ENCODE peak calls at places on chromosomes 5 and 9, in ten cellular contexts. O is tibial nerve, P is ovary, C is transverse colon, M is GM12892, A is GM12878, X is uterus, Q is NB4, U is suprapubic skin, E is sigmoid colon. Z is an unnamed sample.

GRCh38 chr9:82531795-82532194 is 531.1 kb downstream of the RASEF start:
- DNase-seq in O (no peak), P (no peak), C (no peak), M (no peak), A (no peak), X (no peak), Q (no peak), U (no peak), E (no peak), Z (no peak)

GRCh38 chr5:128538249-128539037 is 398 bp upstream of the FBN2 start:
- DNase-seq in O (peak; percentile 27), P (peak; percentile 43), C (peak; percentile 37), M (no peak), A (no peak), X (peak; percentile 46), Q (peak; percentile 86), U (peak; percentile 72), E (peak; percentile 73), Z (no peak)

GRCh38 chr9:101311759-101312420 is 72.9 kb downstream of the BAAT start:
- DNase-seq in O (no peak), P (no peak), C (no peak), M (no peak), A (peak; percentile 23), X (no peak), Q (peak; percentile 80), U (no peak), E (no peak), Z (peak; percentile 88)

GRCh38 chr9:122941560-122942234 is 877 bp downstream of the RABGAP1 start:
- DNase-seq in O (no peak), P (no peak), C (no peak), M (no peak), A (no peak), X (no peak), Q (peak; percentile 36), U (no peak), E (peak; percentile 52), Z (peak; percentile 75)

GRCh38 chr5:148740966-148741742 is 85.3 kb upstream of the ADRB2 start:
- DNase-seq in O (no peak), P (no peak), C (no peak), M (no peak), A (no peak), X (no peak), Q (peak; percentile 81), U (no peak), E (peak; percentile 63), Z (peak; percentile 42)

GRCh38 chr5:57468481-57469165 is 14.0 kb downstream of the ACTBL2 start:
- DNase-seq in O (no peak), P (no peak), C (no peak), M (no peak), A (no peak), X (no peak), Q (no peak), U (no peak), E (no peak), Z (no peak)

GRCh38 chr5:150044334-150044681 is 42.0 kb downstream of the CSF1R start:
- DNase-seq in O (no peak), P (no peak), C (no peak), M (no peak), A (no peak), X (no peak), Q (no peak), U (no peak), E (no peak), Z (peak; percentile 28)

GRCh38 chr5:173474881-173475287 is 141.6 kb downstream of the BOD1 start:
- DNase-seq in O (no peak), P (no peak), C (no peak), M (no peak), A (no peak), X (no peak), Q (no peak), U (no peak), E (no peak), Z (no peak)

GRCh38 chr5:108196276-108196675 is 185.6 kb downstream of the FBXL17 start:
- DNase-seq in O (no peak), P (no peak), C (no peak), M (no peak), A (no peak), X (no peak), Q (no peak), U (no peak), E (no peak), Z (no peak)

GRCh38 chr5:55925181-55925580 is 69.6 kb downstream of the IL6ST start:
- DNase-seq in O (no peak), P (no peak), C (no peak), M (no peak), A (no peak), X (no peak), Q (no peak), U (no peak), E (no peak), Z (no peak)

GRCh38 chr9:106560540-106560939 is 302.4 kb upstream of the ZNF462 start:
- DNase-seq in O (no peak), P (no peak), C (no peak), M (no peak), A (no peak), X (no peak), Q (peak; percentile 6), U (no peak), E (no peak), Z (no peak)

GRCh38 chr5:150409638-150410523 is 2.8 kb downstream of the CD74 start:
- DNase-seq in O (peak; percentile 52), P (peak; percentile 77), C (peak; percentile 84), M (no peak), A (peak; percentile 84), X (peak; percentile 74), Q (peak; percentile 85), U (no peak), E (peak; percentile 91), Z (peak; percentile 67)

GRCh38 chr5:10834695-10835094 is 73.7 kb upstream of the DAP start:
- DNase-seq in O (no peak), P (no peak), C (no peak), M (no peak), A (no peak), X (no peak), Q (no peak), U (no peak), E (no peak), Z (no peak)

GRCh38 chr5:10832987-10833386 is 72.0 kb upstream of the DAP start:
- DNase-seq in O (no peak), P (no peak), C (no peak), M (no peak), A (no peak), X (no peak), Q (no peak), U (no peak), E (no peak), Z (no peak)

GRCh38 chr5:10832421-10832820 is 71.4 kb upstream of the DAP start:
- DNase-seq in O (no peak), P (no peak), C (no peak), M (no peak), A (no peak), X (no peak), Q (no peak), U (no peak), E (no peak), Z (no peak)

GRCh38 chr5:10828241-10828640 is 67.2 kb upstream of the DAP start:
- DNase-seq in O (no peak), P (no peak), C (no peak), M (no peak), A (no peak), X (no peak), Q (no peak), U (no peak), E (no peak), Z (no peak)

DNA sequence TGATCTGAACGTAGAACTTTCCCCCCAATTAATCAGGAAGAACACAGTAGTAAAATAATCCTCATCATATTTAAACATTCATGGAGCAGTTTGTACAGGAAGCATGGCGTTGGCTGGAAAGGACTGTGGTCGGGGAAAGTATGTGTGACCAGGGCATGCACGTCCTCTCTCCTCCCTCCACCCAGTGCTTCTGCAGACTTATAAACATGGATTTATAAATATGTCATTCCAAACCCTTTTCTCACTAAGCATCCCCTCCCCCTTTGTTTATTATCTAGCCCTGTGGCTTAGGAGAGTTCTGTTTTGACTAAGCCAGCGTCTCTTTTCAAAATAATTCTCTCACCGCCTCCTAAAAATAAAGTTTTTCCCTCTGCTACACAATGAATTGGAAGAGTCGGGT is 70.4 kb upstream of the DAP start:
- DNase-seq in O (no peak), P (no peak), C (no peak), M (no peak), A (no peak), X (no peak), Q (no peak), U (no peak), E (no peak), Z (no peak)
- TF ChIP-seq POLR2A in O (no peak), P (no peak), C (no peak), M (no peak), A (no peak), X (no peak), Q (no peak), U (no peak), E (no peak), Z (no peak)

GRCh38 chr5:113513384-113514262 is at the start of gene YTHDC2:
- DNase-seq in O (peak; percentile 74), P (peak; percentile 93), C (peak; percentile 88), M (peak; percentile 51), A (peak; percentile 42), X (peak; percentile 87), Q (peak; percentile 90), U (peak; percentile 90), E (peak; percentile 92), Z (peak; percentile 92)
- TF ChIP-seq POLR2A in O (no peak), P (peak; percentile 66), C (peak; percentile 71), M (peak; percentile 93), A (peak; percentile 98), X (peak; percentile 64), Q (peak; percentile 73), U (peak; percentile 85), E (peak; percentile 44), Z (peak; percentile 91)

GRCh38 chr9:124297553-124297905 is 39.8 kb downstream of the NEK6 start:
- DNase-seq in O (peak; percentile 63), P (peak; percentile 84), C (peak; percentile 36), M (no peak), A (no peak), X (peak; percentile 64), Q (no peak), U (no peak), E (peak; percentile 90), Z (no peak)
- TF ChIP-seq POLR2A in O (no peak), P (no peak), C (no peak), M (no peak), A (no peak), X (no peak), Q (no peak), U (no peak), E (no peak), Z (no peak)

DNA sequence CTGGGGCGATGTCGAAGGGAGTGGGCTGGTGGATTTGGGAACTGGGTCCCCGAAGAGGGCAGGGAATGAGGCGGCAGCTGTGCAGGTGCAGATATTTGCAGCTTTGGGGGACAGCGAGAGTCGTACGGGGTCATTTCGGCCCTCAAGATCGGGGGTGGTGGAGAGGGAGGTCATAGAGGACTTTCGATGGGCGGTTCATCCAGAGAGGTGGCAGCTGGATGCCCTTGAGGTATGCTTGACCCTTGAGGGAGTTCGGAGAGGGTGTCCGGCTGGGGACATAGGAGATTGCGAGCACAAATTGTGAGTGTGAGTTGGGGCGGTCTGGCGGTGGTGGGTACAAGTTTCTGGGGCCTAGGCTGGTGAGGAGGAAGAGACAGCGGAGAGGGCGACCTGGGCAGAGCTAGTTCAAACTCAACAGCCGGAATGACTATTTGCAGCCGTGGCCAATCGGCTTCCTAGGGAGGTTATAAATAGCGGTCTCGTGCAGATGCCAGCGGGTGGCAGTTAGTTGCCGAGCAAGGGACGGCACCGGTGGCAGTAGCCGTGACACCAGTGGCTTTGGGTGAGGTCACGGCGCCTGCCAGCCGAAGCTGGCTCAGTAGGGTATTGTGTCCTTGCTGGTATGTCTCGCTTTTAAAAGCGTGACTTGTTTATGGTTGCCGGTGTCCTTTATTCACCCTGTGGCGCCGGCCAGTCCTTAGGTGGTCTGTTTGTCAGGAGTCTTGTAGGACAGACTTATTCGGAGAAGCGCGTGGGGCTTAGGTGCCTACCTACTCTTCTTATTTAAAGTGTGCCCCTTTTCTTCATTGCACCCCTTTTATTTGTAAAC is 769 bp downstream of the NNT start:
- DNase-seq in O (peak; percentile 19), P (peak; percentile 48), C (peak; percentile 78), M (peak; percentile 20), A (peak; percentile 55), X (peak; percentile 41), Q (peak; percentile 90), U (peak; percentile 85), E (peak; percentile 84), Z (peak; percentile 82)
- TF ChIP-seq POLR2A in O (no peak), P (no peak), C (peak; percentile 53), M (no peak), A (peak; percentile 15), X (no peak), Q (peak; percentile 53), U (no peak), E (no peak), Z (peak; percentile 99)

Z was measured in erythroblast.